ENCODE peak calls at places on chromosome 9, in five cellular contexts. X, T, K, O and S are unnamed samples.

GRCh38 chr9:68705636-68706578 is 867 bp downstream of the PIP5K1B start:
- DNase-seq in X (no peak), T (no peak), K (no peak), O (no peak), S (no peak)

GRCh38 chr9:107807183-107807582 is 317.6 kb upstream of the KLF4 start:
- DNase-seq in X (peak; percentile 27), T (no peak), K (peak; percentile 53), O (no peak), S (no peak)

GRCh38 chr9:104890433-104890770 is 37.6 kb downstream of the ABCA1 start:
- DNase-seq in X (no peak), T (no peak), K (no peak), O (no peak), S (no peak)

GRCh38 chr9:3434594-3434993 is 91.2 kb downstream of the RFX3 start:
- DNase-seq in X (peak; percentile 4), T (no peak), K (no peak), O (no peak), S (no peak)

GRCh38 chr9:101093620-101094019 is 65.1 kb downstream of the PLPPR1 start:
- DNase-seq in X (peak; percentile 22), T (no peak), K (no peak), O (no peak), S (peak; percentile 56)

GRCh38 chr9:26310294-26310693 is 582.3 kb downstream of the CAAP1 start:
- DNase-seq in X (no peak), T (no peak), K (no peak), O (no peak), S (peak; percentile 62)

GRCh38 chr9:84412654-84413053 is 72.1 kb upstream of the SLC28A3 start:
- DNase-seq in X (no peak), T (no peak), K (no peak), O (no peak), S (no peak)

GRCh38 chr9:113879318-113879717 is 3.2 kb downstream of the ZNF618 start:
- DNase-seq in X (no peak), T (no peak), K (no peak), O (no peak), S (no peak)

GRCh38 chr9:114059047-114059803 is 18.9 kb downstream of the AMBP start:
- DNase-seq in X (no peak), T (peak; percentile 40), K (no peak), O (no peak), S (no peak)

GRCh38 chr9:125374443-125375309 is 113.0 kb downstream of the GAPVD1 start:
- DNase-seq in X (peak; percentile 72), T (peak; percentile 87), K (peak; percentile 49), O (peak; percentile 42), S (peak; percentile 19)

GRCh38 chr9:33290247-33290993 is at the start of gene NFX1:
- DNase-seq in X (peak; percentile 99), T (peak; percentile 96), K (peak; percentile 98), O (peak; percentile 95), S (peak; percentile 78)

GRCh38 chr9:7045361-7045760 is 287.6 kb downstream of the KDM4C start:
- DNase-seq in X (no peak), T (no peak), K (no peak), O (no peak), S (no peak)

GRCh38 chr9:115036691-115037090 is 81.3 kb downstream of the TNC start:
- DNase-seq in X (no peak), T (no peak), K (no peak), O (no peak), S (no peak)

GRCh38 chr9:35687972-35688557 is 1.7 kb downstream of the TPM2 start:
- DNase-seq in X (no peak), T (no peak), K (no peak), O (no peak), S (no peak)
- H3K4me3 ChIP-seq in X (peak overlapping the region; percentile 87), T (no peak overlapping the region), K (peak overlapping the region; percentile 90), O (no peak overlapping the region), S (peak overlapping the region; percentile 47)

DNA sequence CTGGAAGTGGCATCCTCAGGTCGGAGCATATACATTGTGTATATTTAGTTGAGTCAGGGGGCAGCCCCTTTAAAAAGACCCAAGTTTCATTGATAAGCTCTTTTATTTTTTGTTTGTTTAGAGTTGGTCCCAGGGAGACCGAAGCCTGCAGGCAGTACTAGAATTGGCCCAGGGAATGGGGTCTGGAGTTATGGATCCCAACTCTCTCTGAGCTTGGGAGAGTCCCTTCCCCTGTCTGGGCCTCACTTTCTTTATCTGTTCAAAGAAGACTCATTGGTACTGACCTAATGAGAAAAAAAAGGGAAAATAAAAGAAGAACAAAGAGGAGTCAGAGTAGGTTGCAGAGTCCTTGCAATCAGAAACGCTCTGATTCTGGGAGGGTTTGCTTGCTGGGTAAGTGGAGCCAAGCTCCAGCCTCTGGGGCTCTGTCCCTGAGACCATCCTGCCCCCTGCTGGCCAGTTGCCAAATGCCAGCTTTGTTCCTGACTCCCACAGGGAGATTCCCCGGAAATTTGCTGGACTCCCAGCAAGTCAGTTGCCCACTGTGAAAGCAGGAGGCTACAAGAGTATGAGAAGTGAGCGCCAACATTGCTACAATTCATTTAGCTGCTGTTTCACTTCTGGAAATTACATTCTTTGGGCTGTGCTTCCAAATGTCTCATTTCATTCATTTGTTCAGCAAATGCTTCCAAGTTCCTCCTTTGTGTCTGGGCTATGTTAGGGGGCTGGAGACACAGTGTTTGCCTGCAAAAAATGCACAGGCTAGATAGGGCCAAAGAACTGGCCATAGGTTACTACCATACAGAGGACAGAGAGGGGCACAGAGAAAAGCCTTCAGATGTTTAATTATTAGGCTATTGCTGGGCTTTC is 156.2 kb downstream of the MELK start:
- DNase-seq in X (peak; percentile 76), T (peak; percentile 92), K (peak; percentile 68), O (peak; percentile 56), S (peak; percentile 19)
- TF ChIP-seq CTCF in X (peak; percentile 82), T (peak; percentile 97), K (peak; percentile 95), O (peak; percentile 47), S (peak; percentile 93)

DNA sequence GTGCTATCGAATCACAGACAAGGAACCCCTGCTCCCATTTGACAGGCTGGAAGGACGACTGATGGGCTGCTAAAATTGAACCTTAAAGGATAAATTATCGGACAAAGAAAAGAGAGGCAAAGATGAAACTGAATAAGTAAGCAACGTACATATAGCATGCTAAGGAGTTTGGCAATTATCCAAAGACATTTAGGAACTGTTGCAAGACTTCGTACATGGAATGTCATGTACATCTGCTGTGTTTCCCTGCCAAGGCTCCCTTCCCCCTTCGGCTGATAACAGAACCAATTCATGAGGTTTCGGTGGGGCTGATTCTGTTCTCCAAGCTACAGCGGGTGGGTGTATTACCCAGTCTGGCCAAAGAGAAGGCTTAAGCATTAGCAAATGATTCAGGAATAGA is 190.8 kb upstream of the FREM1 start:
- DNase-seq in X (no peak), T (no peak), K (no peak), O (no peak), S (no peak)
- H3K4me3 ChIP-seq in X (no peak overlapping the region), T (no peak overlapping the region), K (no peak overlapping the region), O (no peak overlapping the region), S (no peak overlapping the region)

DNA sequence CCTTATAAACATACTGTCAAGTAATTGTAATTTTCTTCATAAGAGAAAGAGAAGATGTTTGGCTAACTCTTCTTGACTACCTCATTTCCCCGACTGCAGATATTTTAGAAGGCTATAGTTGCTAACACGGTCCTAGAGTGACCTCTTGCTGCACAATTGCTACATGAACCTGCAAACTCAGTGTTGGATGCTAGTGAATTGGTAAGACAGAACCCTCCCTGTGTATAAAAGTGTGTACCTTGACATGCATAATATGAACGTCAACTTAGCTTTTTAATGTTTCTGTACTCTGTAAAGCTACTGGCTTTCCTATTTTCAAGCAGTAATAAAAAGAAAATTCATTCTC is 46.7 kb upstream of the CER1 start:
- DNase-seq in X (peak; percentile 57), T (peak; percentile 47), K (peak; percentile 32), O (no peak), S (no peak)
- TF ChIP-seq CTCF in X (no peak), T (peak; percentile 84), K (peak; percentile 45), O (no peak), S (peak; percentile 14)

GRCh38 chr9:106728860-106729259 is 134.1 kb upstream of the ZNF462 start:
- DNase-seq in X (no peak), T (no peak), K (no peak), O (no peak), S (no peak)
- H3K4me3 ChIP-seq in X (no peak overlapping the region), T (no peak overlapping the region), K (no peak overlapping the region), O (no peak overlapping the region), S (no peak overlapping the region)

GRCh38 chr9:97853844-97854695 is 1.0 kb downstream of the FOXE1 start:
- DNase-seq in X (peak; percentile 87), T (no peak), K (no peak), O (no peak), S (no peak)
- TF ChIP-seq CTCF in X (peak; percentile 75), T (no peak), K (peak; percentile 11), O (no peak), S (peak; percentile 24)